ENCODE peak calls at places on chromosomes 13 and 19, in five cellular contexts. One of them, this sample, is unnamed.

GRCh38 chr19:2630352-2631001 is 72.0 kb downstream of the GNG7 start:
- DNase-seq in Karpas-422: no peak
- DNase-seq in MM.1S: no peak
- DNase-seq in GM23248: no peak
- DNase-seq in SK-N-SH: no peak
- DNase-seq in this sample: no peak

GRCh38 chr19:33703821-33704220 is 82.1 kb downstream of the CHST8 start:
- DNase-seq in MM.1S: no peak
- DNase-seq in GM23248: no peak
- DNase-seq in SK-N-SH: peak; percentile 8
- DNase-seq in Karpas-422: no peak
- DNase-seq in this sample: no peak

GRCh38 chr19:33391631-33392249 is 18.2 kb downstream of the CEBPG start:
- DNase-seq in MM.1S: no peak
- DNase-seq in SK-N-SH: peak; percentile 26
- DNase-seq in GM23248: no peak
- DNase-seq in Karpas-422: no peak
- DNase-seq in this sample: no peak

GRCh38 chr13:48403151-48403631 is 9.7 kb downstream of the LPAR6 start:
- DNase-seq in MM.1S: no peak
- DNase-seq in SK-N-SH: no peak
- DNase-seq in GM23248: peak; percentile 64
- DNase-seq in Karpas-422: no peak
- DNase-seq in this sample: no peak

GRCh38 chr13:111099292-111099691 is 15.8 kb upstream of the ARHGEF7 start:
- DNase-seq in SK-N-SH: no peak
- DNase-seq in MM.1S: no peak
- DNase-seq in Karpas-422: no peak
- DNase-seq in GM23248: no peak
- DNase-seq in this sample: no peak

GRCh38 chr19:54245936-54246335 is 3.3 kb upstream of the LILRA6 start:
- DNase-seq in MM.1S: no peak
- DNase-seq in Karpas-422: no peak
- DNase-seq in GM23248: no peak
- DNase-seq in SK-N-SH: no peak
- DNase-seq in this sample: no peak

GRCh38 chr19:14943601-14944000 is 2.3 kb downstream of the OR7C2 start:
- DNase-seq in SK-N-SH: no peak
- DNase-seq in GM23248: peak; percentile 51
- DNase-seq in MM.1S: no peak
- DNase-seq in Karpas-422: no peak
- DNase-seq in this sample: no peak

GRCh38 chr19:6464070-6464873 is at the start of gene CRB3:
- DNase-seq in Karpas-422: no peak
- DNase-seq in SK-N-SH: no peak
- DNase-seq in MM.1S: peak; percentile 74
- DNase-seq in GM23248: no peak
- DNase-seq in this sample: peak; percentile 93

GRCh38 chr19:862529-863304 is 3.3 kb downstream of the CFD start:
- DNase-seq in MM.1S: peak; percentile 73
- DNase-seq in Karpas-422: peak; percentile 89
- DNase-seq in GM23248: peak; percentile 58
- DNase-seq in SK-N-SH: peak; percentile 91
- DNase-seq in this sample: no peak

GRCh38 chr19:46646402-46646801 is 10.4 kb upstream of the GNG8 start:
- DNase-seq in Karpas-422: no peak
- DNase-seq in GM23248: no peak
- DNase-seq in MM.1S: no peak
- DNase-seq in SK-N-SH: no peak
- DNase-seq in this sample: no peak

GRCh38 chr19:58584498-58585441 is 11.6 kb upstream of the MZF1 start:
- DNase-seq in MM.1S: no peak
- DNase-seq in GM23248: no peak
- DNase-seq in Karpas-422: no peak
- DNase-seq in SK-N-SH: no peak
- DNase-seq in this sample: no peak

GRCh38 chr13:24511019-24511823 is 1.4 kb downstream of the PARP4 start:
- DNase-seq in SK-N-SH: peak; percentile 32
- DNase-seq in GM23248: peak; percentile 92
- DNase-seq in Karpas-422: peak; percentile 58
- DNase-seq in MM.1S: peak; percentile 44
- DNase-seq in this sample: peak; percentile 92

GRCh38 chr19:34667349-34668076 is 9.4 kb downstream of the SCGB2B2 start:
- DNase-seq in SK-N-SH: no peak
- DNase-seq in GM23248: peak; percentile 33
- DNase-seq in MM.1S: peak; percentile 40
- DNase-seq in Karpas-422: no peak
- DNase-seq in this sample: peak; percentile 4

GRCh38 chr19:4518345-4519171 is at the start of gene PLIN4:
- DNase-seq in SK-N-SH: no peak
- DNase-seq in GM23248: peak; percentile 49
- DNase-seq in MM.1S: no peak
- DNase-seq in Karpas-422: no peak
- DNase-seq in this sample: peak; percentile 89

GRCh38 chr19:5206751-5207075 is 133.9 kb downstream of the PTPRS start:
- DNase-seq in GM23248: no peak
- DNase-seq in Karpas-422: no peak
- DNase-seq in MM.1S: no peak
- DNase-seq in SK-N-SH: no peak
- DNase-seq in this sample: no peak

GRCh38 chr19:4059931-4060620 is 6.6 kb downstream of the ZBTB7A start:
- DNase-seq in MM.1S: no peak
- DNase-seq in Karpas-422: peak; percentile 72
- DNase-seq in GM23248: peak; percentile 85
- DNase-seq in SK-N-SH: no peak
- DNase-seq in this sample: no peak

GRCh38 chr13:113856716-113857065 is 7.2 kb downstream of the GAS6 start:
- DNase-seq in SK-N-SH: no peak
- DNase-seq in GM23248: peak; percentile 46
- DNase-seq in Karpas-422: no peak
- DNase-seq in MM.1S: no peak
- DNase-seq in this sample: peak; percentile 31

GRCh38 chr19:39539519-39540332 is at the start of gene EID2:
- DNase-seq in Karpas-422: peak; percentile 95
- DNase-seq in SK-N-SH: peak; percentile 97
- DNase-seq in GM23248: peak; percentile 98
- DNase-seq in MM.1S: peak; percentile 94
- DNase-seq in this sample: peak; percentile 90

GRCh38 chr19:39544201-39544903 is 4.4 kb upstream of the EID2 start:
- DNase-seq in MM.1S: no peak
- DNase-seq in Karpas-422: no peak
- DNase-seq in GM23248: peak; percentile 53
- DNase-seq in SK-N-SH: no peak
- DNase-seq in this sample: no peak

GRCh38 chr19:39540333-39540673 is 342 bp upstream of the EID2 start:
- DNase-seq in MM.1S: no peak
- DNase-seq in GM23248: no peak
- DNase-seq in SK-N-SH: no peak
- DNase-seq in Karpas-422: no peak
- DNase-seq in this sample: peak; percentile 5

GRCh38 chr19:39543477-39543857 is 3.5 kb upstream of the EID2 start:
- DNase-seq in Karpas-422: no peak
- DNase-seq in MM.1S: no peak
- DNase-seq in GM23248: no peak
- DNase-seq in SK-N-SH: no peak
- DNase-seq in this sample: no peak

DNA sequence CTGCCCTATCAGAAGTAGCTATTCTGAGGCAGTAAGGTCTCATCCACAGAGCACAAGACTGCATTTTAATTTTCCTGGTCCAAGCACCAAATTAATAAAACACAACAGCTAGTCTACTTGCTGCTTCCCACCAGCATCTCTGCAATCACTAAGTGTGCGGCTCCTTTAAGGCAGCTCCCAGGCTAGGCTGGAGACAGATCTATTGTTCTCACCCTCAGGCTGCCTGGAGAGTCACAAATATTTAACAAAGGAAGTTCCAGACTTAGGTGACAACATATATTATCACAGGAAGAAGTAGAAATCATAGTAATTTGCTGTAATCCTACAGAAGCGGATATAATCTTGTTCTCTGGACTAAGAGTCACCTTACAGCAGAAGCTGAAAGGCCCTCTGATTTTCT is 2.2 kb upstream of the EID2 start:
- DNase-seq in GM23248: no peak
- DNase-seq in MM.1S: no peak
- DNase-seq in Karpas-422: no peak
- DNase-seq in SK-N-SH: no peak
- DNase-seq in this sample: no peak
- H3K4me2 ChIP-seq in GM23248: no peak overlapping the region
- H3K4me2 ChIP-seq in MM.1S: no peak overlapping the region
- H3K4me2 ChIP-seq in Karpas-422: peak overlapping the region; percentile 66
- H3K4me2 ChIP-seq in SK-N-SH: no peak overlapping the region
- H3K4me2 ChIP-seq in this sample: no peak overlapping the region

GRCh38 chr13:35879111-35879510 is 252.1 kb downstream of the DCLK1 start:
- DNase-seq in SK-N-SH: no peak
- DNase-seq in Karpas-422: no peak
- DNase-seq in GM23248: no peak
- DNase-seq in MM.1S: peak; percentile 28
- DNase-seq in this sample: no peak
- H3K9me2 ChIP-seq in SK-N-SH: no peaks in the 10 kb centered on the region
- H3K9me2 ChIP-seq in Karpas-422: no peaks in the 10 kb centered on the region
- H3K9me2 ChIP-seq in GM23248: no peaks in the 10 kb centered on the region
- H3K9me2 ChIP-seq in MM.1S: no peaks in the 10 kb centered on the region
- H3K9me2 ChIP-seq in this sample: no peaks in the 10 kb centered on the region

GRCh38 chr13:66974889-66975288 is 255.2 kb downstream of the PCDH9 start:
- DNase-seq in Karpas-422: no peak
- DNase-seq in MM.1S: no peak
- DNase-seq in GM23248: no peak
- DNase-seq in SK-N-SH: no peak
- DNase-seq in this sample: no peak

GRCh38 chr13:66974174-66974573 is 256.0 kb downstream of the PCDH9 start:
- DNase-seq in GM23248: no peak
- DNase-seq in Karpas-422: no peak
- DNase-seq in MM.1S: no peak
- DNase-seq in SK-N-SH: no peak
- DNase-seq in this sample: no peak

GRCh38 chr13:66969291-66969690 is 260.8 kb downstream of the PCDH9 start:
- DNase-seq in MM.1S: no peak
- DNase-seq in Karpas-422: no peak
- DNase-seq in SK-N-SH: no peak
- DNase-seq in GM23248: no peak
- DNase-seq in this sample: no peak

GRCh38 chr13:66977156-66977555 is 253.0 kb downstream of the PCDH9 start:
- DNase-seq in Karpas-422: no peak
- DNase-seq in SK-N-SH: no peak
- DNase-seq in GM23248: no peak
- DNase-seq in MM.1S: no peak
- DNase-seq in this sample: no peak

DNA sequence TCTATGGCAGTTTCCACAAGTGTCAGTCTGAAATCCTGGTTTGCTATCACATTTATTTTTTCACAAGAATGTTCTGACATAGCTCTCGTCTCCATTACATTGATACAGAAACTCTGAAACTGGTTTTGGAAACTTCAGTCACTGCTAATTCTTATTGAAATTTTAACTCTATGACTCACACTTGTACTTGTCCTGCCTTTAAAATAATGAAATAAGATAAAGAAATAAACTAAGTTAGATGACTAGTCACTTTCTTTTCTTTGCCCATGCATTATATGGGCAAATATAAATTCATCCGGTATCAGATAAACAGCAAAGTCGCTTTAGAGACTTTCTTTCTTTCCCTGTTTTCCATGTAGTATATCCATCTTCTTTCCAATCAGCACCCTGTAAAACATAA is 257.5 kb downstream of the PCDH9 start:
- DNase-seq in MM.1S: no peak
- DNase-seq in Karpas-422: no peak
- DNase-seq in GM23248: no peak
- DNase-seq in SK-N-SH: no peak
- DNase-seq in this sample: no peak
- H3K9ac ChIP-seq in MM.1S: no peak overlapping the region
- H3K9ac ChIP-seq in Karpas-422: no peak overlapping the region
- H3K9ac ChIP-seq in GM23248: no peak overlapping the region
- H3K9ac ChIP-seq in SK-N-SH: no peak overlapping the region
- H3K9ac ChIP-seq in this sample: no peak overlapping the region

GRCh38 chr19:30393046-30393445 is 20.9 kb downstream of the ZNF536 start:
- DNase-seq in MM.1S: no peak
- DNase-seq in SK-N-SH: no peak
- DNase-seq in GM23248: peak; percentile 48
- DNase-seq in Karpas-422: peak; percentile 70
- DNase-seq in this sample: no peak
- H3K4me2 ChIP-seq in MM.1S: no peak overlapping the region
- H3K4me2 ChIP-seq in SK-N-SH: no peak overlapping the region
- H3K4me2 ChIP-seq in GM23248: no peak overlapping the region
- H3K4me2 ChIP-seq in Karpas-422: peak overlapping the region; percentile 11
- H3K4me2 ChIP-seq in this sample: no peak overlapping the region

DNA sequence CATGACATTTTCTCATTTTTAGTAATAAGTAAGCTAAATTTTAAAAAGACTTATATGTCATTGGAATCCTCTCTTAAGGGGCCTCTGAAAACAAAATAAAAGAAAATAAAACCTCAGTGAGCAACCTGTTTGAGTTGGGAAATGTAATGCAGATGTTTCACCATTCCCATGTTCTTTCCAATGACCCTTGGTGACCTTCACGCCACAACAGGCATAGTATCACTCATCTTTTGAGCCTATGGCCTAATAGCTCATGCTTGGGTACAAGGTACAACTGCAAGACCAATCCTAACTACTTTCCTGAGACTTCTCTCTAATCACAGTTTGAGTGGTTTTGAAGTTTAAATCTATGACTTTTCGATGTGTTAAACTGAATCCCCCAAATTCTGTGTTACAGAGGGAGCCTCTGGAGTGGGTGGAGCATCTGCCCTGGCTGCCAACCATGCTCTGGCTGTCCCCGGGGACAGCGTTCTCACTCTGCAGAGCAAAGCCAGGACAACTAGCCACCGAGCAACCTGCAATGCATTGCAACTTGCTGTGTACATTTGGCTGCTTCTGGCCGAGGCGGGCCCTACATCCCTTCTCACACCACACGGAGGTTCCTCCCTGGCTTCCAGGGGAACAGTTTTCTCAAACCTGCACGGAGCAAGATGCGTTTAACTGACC is 307.9 kb upstream of the MAB21L1 start:
- DNase-seq in MM.1S: no peak
- DNase-seq in Karpas-422: no peak
- DNase-seq in SK-N-SH: no peak
- DNase-seq in GM23248: no peak
- DNase-seq in this sample: no peak
- H3K9me2 ChIP-seq in MM.1S: no peaks in the 10 kb centered on the region
- H3K9me2 ChIP-seq in Karpas-422: no peaks in the 10 kb centered on the region
- H3K9me2 ChIP-seq in SK-N-SH: no peaks in the 10 kb centered on the region
- H3K9me2 ChIP-seq in GM23248: no peaks in the 10 kb centered on the region
- H3K9me2 ChIP-seq in this sample: no peaks in the 10 kb centered on the region